ENCODE peak calls at places on chromosomes 16 and 17, in eight cellular contexts. One of them, this sample, is unnamed.

GRCh38 chr17:18185391-18185790 is 1.8 kb downstream of the ALKBH5 start:
- DNase-seq in activated T-cell treated with anti-CD3 and anti-CD28 coated beads, Interleukin-2, amount 50 U/mL, for 1 hour: no peak
- DNase-seq in LoVo: no peak
- DNase-seq in amygdala: no peak
- DNase-seq in sciatic nerve: no peak
- DNase-seq in lower lobe of right lung: no peak
- DNase-seq in NCI-H460: no peak
- DNase-seq in activated T-helper 1 cell treated with anti-CD3 and anti-CD28 coated beads, Interleukin-12 subunit alpha, Interleukin-12 subunit beta, Interleukin-2, Interleukin-4 antibody, amounts not matched to agents 30 ng/mL and 10 ng/mL and 1 ng/mL, durations not matched to agents 14 hours and 24 hours and 36 hours: no peak
- DNase-seq in this sample: no peak

GRCh38 chr16:68367034-68367433 is 56.2 kb downstream of the PRMT7 start:
- DNase-seq in activated T-cell treated with anti-CD3 and anti-CD28 coated beads, Interleukin-2, amount 50 U/mL, for 1 hour: no peak
- DNase-seq in LoVo: peak
- DNase-seq in amygdala: no peak
- DNase-seq in sciatic nerve: no peak
- DNase-seq in lower lobe of right lung: no peak
- DNase-seq in NCI-H460: peak
- DNase-seq in activated T-helper 1 cell treated with anti-CD3 and anti-CD28 coated beads, Interleukin-12 subunit alpha, Interleukin-12 subunit beta, Interleukin-2, Interleukin-4 antibody, amounts not matched to agents 30 ng/mL and 10 ng/mL and 1 ng/mL, durations not matched to agents 14 hours and 24 hours and 36 hours: peak
- DNase-seq in this sample: no peak

GRCh38 chr17:65786479-65786878 is 225.0 kb upstream of the AXIN2 start:
- DNase-seq in activated T-cell treated with anti-CD3 and anti-CD28 coated beads, Interleukin-2, amount 50 U/mL, for 1 hour: no peak
- DNase-seq in LoVo: no peak
- DNase-seq in amygdala: no peak
- DNase-seq in sciatic nerve: no peak
- DNase-seq in lower lobe of right lung: no peak
- DNase-seq in NCI-H460: no peak
- DNase-seq in activated T-helper 1 cell treated with anti-CD3 and anti-CD28 coated beads, Interleukin-12 subunit alpha, Interleukin-12 subunit beta, Interleukin-2, Interleukin-4 antibody, amounts not matched to agents 30 ng/mL and 10 ng/mL and 1 ng/mL, durations not matched to agents 14 hours and 24 hours and 36 hours: no peak
- DNase-seq in this sample: no peak

GRCh38 chr17:18143044-18143936 is 34.7 kb downstream of the MYO15A start:
- DNase-seq in activated T-cell treated with anti-CD3 and anti-CD28 coated beads, Interleukin-2, amount 50 U/mL, for 1 hour: no peak
- DNase-seq in LoVo: no peak
- DNase-seq in amygdala: no peak
- DNase-seq in sciatic nerve: no peak
- DNase-seq in lower lobe of right lung: peak
- DNase-seq in NCI-H460: peak
- DNase-seq in activated T-helper 1 cell treated with anti-CD3 and anti-CD28 coated beads, Interleukin-12 subunit alpha, Interleukin-12 subunit beta, Interleukin-2, Interleukin-4 antibody, amounts not matched to agents 30 ng/mL and 10 ng/mL and 1 ng/mL, durations not matched to agents 14 hours and 24 hours and 36 hours: no peak
- DNase-seq in this sample: no peak

GRCh38 chr16:15782573-15783365 is 74.1 kb downstream of the MYH11 start:
- DNase-seq in activated T-cell treated with anti-CD3 and anti-CD28 coated beads, Interleukin-2, amount 50 U/mL, for 1 hour: no peak
- DNase-seq in LoVo: no peak
- DNase-seq in amygdala: no peak
- DNase-seq in sciatic nerve: no peak
- DNase-seq in lower lobe of right lung: no peak
- DNase-seq in NCI-H460: no peak
- DNase-seq in activated T-helper 1 cell treated with anti-CD3 and anti-CD28 coated beads, Interleukin-12 subunit alpha, Interleukin-12 subunit beta, Interleukin-2, Interleukin-4 antibody, amounts not matched to agents 30 ng/mL and 10 ng/mL and 1 ng/mL, durations not matched to agents 14 hours and 24 hours and 36 hours: no peak
- DNase-seq in this sample: no peak

GRCh38 chr16:27317320-27317719 is 3.5 kb downstream of the IL4R start:
- DNase-seq in activated T-cell treated with anti-CD3 and anti-CD28 coated beads, Interleukin-2, amount 50 U/mL, for 1 hour: peak
- DNase-seq in LoVo: no peak
- DNase-seq in amygdala: no peak
- DNase-seq in sciatic nerve: peak
- DNase-seq in lower lobe of right lung: no peak
- DNase-seq in NCI-H460: no peak
- DNase-seq in activated T-helper 1 cell treated with anti-CD3 and anti-CD28 coated beads, Interleukin-12 subunit alpha, Interleukin-12 subunit beta, Interleukin-2, Interleukin-4 antibody, amounts not matched to agents 30 ng/mL and 10 ng/mL and 1 ng/mL, durations not matched to agents 14 hours and 24 hours and 36 hours: no peak
- DNase-seq in this sample: peak

GRCh38 chr16:23388786-23389185 is 64.2 kb downstream of the COG7 start:
- DNase-seq in activated T-cell treated with anti-CD3 and anti-CD28 coated beads, Interleukin-2, amount 50 U/mL, for 1 hour: no peak
- DNase-seq in LoVo: no peak
- DNase-seq in amygdala: no peak
- DNase-seq in sciatic nerve: no peak
- DNase-seq in lower lobe of right lung: peak
- DNase-seq in NCI-H460: no peak
- DNase-seq in activated T-helper 1 cell treated with anti-CD3 and anti-CD28 coated beads, Interleukin-12 subunit alpha, Interleukin-12 subunit beta, Interleukin-2, Interleukin-4 antibody, amounts not matched to agents 30 ng/mL and 10 ng/mL and 1 ng/mL, durations not matched to agents 14 hours and 24 hours and 36 hours: no peak
- DNase-seq in this sample: peak

GRCh38 chr16:72857841-72858594 is 189.9 kb downstream of the ZFHX3 start:
- DNase-seq in activated T-cell treated with anti-CD3 and anti-CD28 coated beads, Interleukin-2, amount 50 U/mL, for 1 hour: no peak
- DNase-seq in LoVo: no peak
- DNase-seq in amygdala: no peak
- DNase-seq in sciatic nerve: peak
- DNase-seq in lower lobe of right lung: no peak
- DNase-seq in NCI-H460: no peak
- DNase-seq in activated T-helper 1 cell treated with anti-CD3 and anti-CD28 coated beads, Interleukin-12 subunit alpha, Interleukin-12 subunit beta, Interleukin-2, Interleukin-4 antibody, amounts not matched to agents 30 ng/mL and 10 ng/mL and 1 ng/mL, durations not matched to agents 14 hours and 24 hours and 36 hours: no peak
- DNase-seq in this sample: no peak

GRCh38 chr17:81966343-81967243 is 5.6 kb upstream of the NOTUM start:
- DNase-seq in activated T-cell treated with anti-CD3 and anti-CD28 coated beads, Interleukin-2, amount 50 U/mL, for 1 hour: no peak
- DNase-seq in LoVo: no peak
- DNase-seq in amygdala: no peak
- DNase-seq in sciatic nerve: no peak
- DNase-seq in lower lobe of right lung: peak
- DNase-seq in NCI-H460: no peak
- DNase-seq in activated T-helper 1 cell treated with anti-CD3 and anti-CD28 coated beads, Interleukin-12 subunit alpha, Interleukin-12 subunit beta, Interleukin-2, Interleukin-4 antibody, amounts not matched to agents 30 ng/mL and 10 ng/mL and 1 ng/mL, durations not matched to agents 14 hours and 24 hours and 36 hours: no peak
- DNase-seq in this sample: peak

GRCh38 chr17:42421479-42422332 is 1.4 kb downstream of the CAVIN1 start:
- DNase-seq in activated T-cell treated with anti-CD3 and anti-CD28 coated beads, Interleukin-2, amount 50 U/mL, for 1 hour: peak
- DNase-seq in LoVo: no peak
- DNase-seq in amygdala: peak
- DNase-seq in sciatic nerve: peak
- DNase-seq in lower lobe of right lung: peak
- DNase-seq in NCI-H460: no peak
- DNase-seq in activated T-helper 1 cell treated with anti-CD3 and anti-CD28 coated beads, Interleukin-12 subunit alpha, Interleukin-12 subunit beta, Interleukin-2, Interleukin-4 antibody, amounts not matched to agents 30 ng/mL and 10 ng/mL and 1 ng/mL, durations not matched to agents 14 hours and 24 hours and 36 hours: no peak
- DNase-seq in this sample: peak

GRCh38 chr17:82936768-82937171 is 96.9 kb upstream of the ZNF750 start:
- DNase-seq in activated T-cell treated with anti-CD3 and anti-CD28 coated beads, Interleukin-2, amount 50 U/mL, for 1 hour: no peak
- DNase-seq in LoVo: no peak
- DNase-seq in amygdala: no peak
- DNase-seq in sciatic nerve: peak
- DNase-seq in lower lobe of right lung: peak
- DNase-seq in NCI-H460: no peak
- DNase-seq in activated T-helper 1 cell treated with anti-CD3 and anti-CD28 coated beads, Interleukin-12 subunit alpha, Interleukin-12 subunit beta, Interleukin-2, Interleukin-4 antibody, amounts not matched to agents 30 ng/mL and 10 ng/mL and 1 ng/mL, durations not matched to agents 14 hours and 24 hours and 36 hours: no peak
- DNase-seq in this sample: peak

GRCh38 chr17:37701424-37702020 is 43.3 kb downstream of the HNF1B start:
- DNase-seq in activated T-cell treated with anti-CD3 and anti-CD28 coated beads, Interleukin-2, amount 50 U/mL, for 1 hour: peak
- DNase-seq in LoVo: no peak
- DNase-seq in amygdala: no peak
- DNase-seq in sciatic nerve: no peak
- DNase-seq in lower lobe of right lung: no peak
- DNase-seq in NCI-H460: no peak
- DNase-seq in activated T-helper 1 cell treated with anti-CD3 and anti-CD28 coated beads, Interleukin-12 subunit alpha, Interleukin-12 subunit beta, Interleukin-2, Interleukin-4 antibody, amounts not matched to agents 30 ng/mL and 10 ng/mL and 1 ng/mL, durations not matched to agents 14 hours and 24 hours and 36 hours: peak
- DNase-seq in this sample: no peak

GRCh38 chr17:41015473-41015872 is 6.5 kb upstream of the KRTAP3-1 start:
- DNase-seq in activated T-cell treated with anti-CD3 and anti-CD28 coated beads, Interleukin-2, amount 50 U/mL, for 1 hour: no peak
- DNase-seq in LoVo: no peak
- DNase-seq in amygdala: no peak
- DNase-seq in sciatic nerve: no peak
- DNase-seq in lower lobe of right lung: no peak
- DNase-seq in NCI-H460: no peak
- DNase-seq in activated T-helper 1 cell treated with anti-CD3 and anti-CD28 coated beads, Interleukin-12 subunit alpha, Interleukin-12 subunit beta, Interleukin-2, Interleukin-4 antibody, amounts not matched to agents 30 ng/mL and 10 ng/mL and 1 ng/mL, durations not matched to agents 14 hours and 24 hours and 36 hours: no peak
- DNase-seq in this sample: no peak

GRCh38 chr17:73506470-73507435 is 137.5 kb downstream of the SDK2 start:
- DNase-seq in activated T-cell treated with anti-CD3 and anti-CD28 coated beads, Interleukin-2, amount 50 U/mL, for 1 hour: no peak
- DNase-seq in LoVo: no peak
- DNase-seq in amygdala: no peak
- DNase-seq in sciatic nerve: no peak
- DNase-seq in lower lobe of right lung: no peak
- DNase-seq in NCI-H460: no peak
- DNase-seq in activated T-helper 1 cell treated with anti-CD3 and anti-CD28 coated beads, Interleukin-12 subunit alpha, Interleukin-12 subunit beta, Interleukin-2, Interleukin-4 antibody, amounts not matched to agents 30 ng/mL and 10 ng/mL and 1 ng/mL, durations not matched to agents 14 hours and 24 hours and 36 hours: no peak
- DNase-seq in this sample: no peak

GRCh38 chr16:24986512-24987303 is 28.5 kb downstream of the ARHGAP17 start:
- DNase-seq in activated T-cell treated with anti-CD3 and anti-CD28 coated beads, Interleukin-2, amount 50 U/mL, for 1 hour: no peak
- DNase-seq in LoVo: no peak
- DNase-seq in amygdala: peak
- DNase-seq in sciatic nerve: no peak
- DNase-seq in lower lobe of right lung: no peak
- DNase-seq in NCI-H460: peak
- DNase-seq in activated T-helper 1 cell treated with anti-CD3 and anti-CD28 coated beads, Interleukin-12 subunit alpha, Interleukin-12 subunit beta, Interleukin-2, Interleukin-4 antibody, amounts not matched to agents 30 ng/mL and 10 ng/mL and 1 ng/mL, durations not matched to agents 14 hours and 24 hours and 36 hours: no peak
- DNase-seq in this sample: peak

GRCh38 chr17:66625321-66625767 is 209.6 kb upstream of the CACNG5 start:
- DNase-seq in activated T-cell treated with anti-CD3 and anti-CD28 coated beads, Interleukin-2, amount 50 U/mL, for 1 hour: no peak
- DNase-seq in LoVo: peak
- DNase-seq in amygdala: no peak
- DNase-seq in sciatic nerve: no peak
- DNase-seq in lower lobe of right lung: no peak
- DNase-seq in NCI-H460: peak
- DNase-seq in activated T-helper 1 cell treated with anti-CD3 and anti-CD28 coated beads, Interleukin-12 subunit alpha, Interleukin-12 subunit beta, Interleukin-2, Interleukin-4 antibody, amounts not matched to agents 30 ng/mL and 10 ng/mL and 1 ng/mL, durations not matched to agents 14 hours and 24 hours and 36 hours: no peak
- DNase-seq in this sample: no peak

GRCh38 chr16:50606431-50607050 is 58.3 kb downstream of the NKD1 start:
- DNase-seq in activated T-cell treated with anti-CD3 and anti-CD28 coated beads, Interleukin-2, amount 50 U/mL, for 1 hour: no peak
- DNase-seq in LoVo: no peak
- DNase-seq in amygdala: no peak
- DNase-seq in sciatic nerve: no peak
- DNase-seq in lower lobe of right lung: no peak
- DNase-seq in NCI-H460: no peak
- DNase-seq in activated T-helper 1 cell treated with anti-CD3 and anti-CD28 coated beads, Interleukin-12 subunit alpha, Interleukin-12 subunit beta, Interleukin-2, Interleukin-4 antibody, amounts not matched to agents 30 ng/mL and 10 ng/mL and 1 ng/mL, durations not matched to agents 14 hours and 24 hours and 36 hours: no peak
- DNase-seq in this sample: no peak

GRCh38 chr17:59521465-59522126 is 43.8 kb upstream of the DHX40 start:
- DNase-seq in activated T-cell treated with anti-CD3 and anti-CD28 coated beads, Interleukin-2, amount 50 U/mL, for 1 hour: peak
- DNase-seq in LoVo: peak
- DNase-seq in amygdala: peak
- DNase-seq in sciatic nerve: peak
- DNase-seq in lower lobe of right lung: peak
- DNase-seq in NCI-H460: peak
- DNase-seq in activated T-helper 1 cell treated with anti-CD3 and anti-CD28 coated beads, Interleukin-12 subunit alpha, Interleukin-12 subunit beta, Interleukin-2, Interleukin-4 antibody, amounts not matched to agents 30 ng/mL and 10 ng/mL and 1 ng/mL, durations not matched to agents 14 hours and 24 hours and 36 hours: peak
- DNase-seq in this sample: peak

GRCh38 chr17:3528604-3529511 is 28.8 kb downstream of the TRPV3 start:
- DNase-seq in activated T-cell treated with anti-CD3 and anti-CD28 coated beads, Interleukin-2, amount 50 U/mL, for 1 hour: no peak
- DNase-seq in LoVo: no peak
- DNase-seq in amygdala: peak
- DNase-seq in sciatic nerve: peak
- DNase-seq in lower lobe of right lung: no peak
- DNase-seq in NCI-H460: no peak
- DNase-seq in activated T-helper 1 cell treated with anti-CD3 and anti-CD28 coated beads, Interleukin-12 subunit alpha, Interleukin-12 subunit beta, Interleukin-2, Interleukin-4 antibody, amounts not matched to agents 30 ng/mL and 10 ng/mL and 1 ng/mL, durations not matched to agents 14 hours and 24 hours and 36 hours: no peak
- DNase-seq in this sample: peak

GRCh38 chr17:51672058-51672457 is 411.7 kb downstream of the UTP18 start:
- DNase-seq in activated T-cell treated with anti-CD3 and anti-CD28 coated beads, Interleukin-2, amount 50 U/mL, for 1 hour: no peak
- DNase-seq in LoVo: no peak
- DNase-seq in amygdala: no peak
- DNase-seq in sciatic nerve: no peak
- DNase-seq in lower lobe of right lung: no peak
- DNase-seq in NCI-H460: no peak
- DNase-seq in activated T-helper 1 cell treated with anti-CD3 and anti-CD28 coated beads, Interleukin-12 subunit alpha, Interleukin-12 subunit beta, Interleukin-2, Interleukin-4 antibody, amounts not matched to agents 30 ng/mL and 10 ng/mL and 1 ng/mL, durations not matched to agents 14 hours and 24 hours and 36 hours: no peak
- DNase-seq in this sample: no peak

GRCh38 chr16:29307598-29308507 is 98.7 kb downstream of the NPIPB11 start:
- DNase-seq in activated T-cell treated with anti-CD3 and anti-CD28 coated beads, Interleukin-2, amount 50 U/mL, for 1 hour: no peak
- DNase-seq in LoVo: no peak
- DNase-seq in amygdala: no peak
- DNase-seq in sciatic nerve: no peak
- DNase-seq in lower lobe of right lung: no peak
- DNase-seq in NCI-H460: no peak
- DNase-seq in activated T-helper 1 cell treated with anti-CD3 and anti-CD28 coated beads, Interleukin-12 subunit alpha, Interleukin-12 subunit beta, Interleukin-2, Interleukin-4 antibody, amounts not matched to agents 30 ng/mL and 10 ng/mL and 1 ng/mL, durations not matched to agents 14 hours and 24 hours and 36 hours: no peak
- DNase-seq in this sample: peak

GRCh38 chr16:17403156-17403809 is 67.5 kb downstream of the XYLT1 start:
- DNase-seq in activated T-cell treated with anti-CD3 and anti-CD28 coated beads, Interleukin-2, amount 50 U/mL, for 1 hour: no peak
- DNase-seq in LoVo: no peak
- DNase-seq in amygdala: no peak
- DNase-seq in sciatic nerve: no peak
- DNase-seq in lower lobe of right lung: no peak
- DNase-seq in NCI-H460: no peak
- DNase-seq in activated T-helper 1 cell treated with anti-CD3 and anti-CD28 coated beads, Interleukin-12 subunit alpha, Interleukin-12 subunit beta, Interleukin-2, Interleukin-4 antibody, amounts not matched to agents 30 ng/mL and 10 ng/mL and 1 ng/mL, durations not matched to agents 14 hours and 24 hours and 36 hours: no peak
- DNase-seq in this sample: no peak

GRCh38 chr16:89288966-89289365 is 71.5 kb downstream of the ZNF778 start:
- DNase-seq in activated T-cell treated with anti-CD3 and anti-CD28 coated beads, Interleukin-2, amount 50 U/mL, for 1 hour: no peak
- DNase-seq in LoVo: no peak
- DNase-seq in amygdala: no peak
- DNase-seq in sciatic nerve: no peak
- DNase-seq in lower lobe of right lung: no peak
- DNase-seq in NCI-H460: no peak
- DNase-seq in activated T-helper 1 cell treated with anti-CD3 and anti-CD28 coated beads, Interleukin-12 subunit alpha, Interleukin-12 subunit beta, Interleukin-2, Interleukin-4 antibody, amounts not matched to agents 30 ng/mL and 10 ng/mL and 1 ng/mL, durations not matched to agents 14 hours and 24 hours and 36 hours: no peak
- DNase-seq in this sample: no peak

GRCh38 chr17:38702900-38703741 is 2.0 kb upstream of the MLLT6 start:
- DNase-seq in activated T-cell treated with anti-CD3 and anti-CD28 coated beads, Interleukin-2, amount 50 U/mL, for 1 hour: peak
- DNase-seq in LoVo: peak
- DNase-seq in amygdala: no peak
- DNase-seq in sciatic nerve: no peak
- DNase-seq in lower lobe of right lung: peak
- DNase-seq in NCI-H460: no peak
- DNase-seq in activated T-helper 1 cell treated with anti-CD3 and anti-CD28 coated beads, Interleukin-12 subunit alpha, Interleukin-12 subunit beta, Interleukin-2, Interleukin-4 antibody, amounts not matched to agents 30 ng/mL and 10 ng/mL and 1 ng/mL, durations not matched to agents 14 hours and 24 hours and 36 hours: no peak
- DNase-seq in this sample: no peak